ENCODE peak calls at places on chromosomes 1 and 21, in five cellular contexts. Q is neural progenitor cell, O is MM.1S, F is OCI-LY7, R is K562. P is an unnamed sample.

GRCh38 chr1:201930137-201930536 is 16.2 kb downstream of the LMOD1 start:
- DNase-seq in R (no peak), F (no peak), O (no peak), Q (no peak), P (no peak)

GRCh38 chr1:159916240-159917051 is 8.9 kb downstream of the TAGLN2 start:
- DNase-seq in O (no peak), R (no peak), Q (peak; percentile 84), F (no peak), P (no peak)

GRCh38 chr1:218837051-218837450 is 336.6 kb upstream of the LYPLAL1 start:
- DNase-seq in Q (no peak), O (no peak), R (no peak), F (no peak), P (peak; percentile 37)

GRCh38 chr1:170586321-170586855 is 54.4 kb downstream of the GORAB start:
- DNase-seq in F (no peak), Q (peak; percentile 66), O (no peak), R (no peak), P (peak; percentile 6)

GRCh38 chr21:31354604-31355443 is 10.8 kb upstream of the TIAM1 start:
- DNase-seq in Q (no peak), R (no peak), O (no peak), F (no peak), P (no peak)

GRCh38 chr1:209625205-209625549 is 27.0 kb downstream of the LAMB3 start:
- DNase-seq in Q (no peak), F (no peak), O (no peak), R (no peak), P (no peak)

GRCh38 chr1:225754940-225755635 is 22.5 kb upstream of the SRP9 start:
- DNase-seq in F (no peak), R (peak; percentile 35), Q (no peak), O (no peak), P (no peak)

GRCh38 chr1:219125342-219125741 is 48.3 kb upstream of the LYPLAL1 start:
- DNase-seq in F (no peak), Q (no peak), O (no peak), R (no peak), P (no peak)

GRCh38 chr1:39173119-39173994 is 31.1 kb upstream of the MACF1 start:
- DNase-seq in F (no peak), Q (peak; percentile 66), R (no peak), O (no peak), P (no peak)

GRCh38 chr1:216742625-216743024 is 19.4 kb upstream of the ESRRG start:
- DNase-seq in Q (peak; percentile 17), O (peak; percentile 18), R (no peak), F (no peak), P (peak; percentile 49)

GRCh38 chr1:232709339-232709738 is 79.4 kb upstream of the SIPA1L2 start:
- DNase-seq in O (no peak), F (no peak), R (no peak), Q (no peak), P (no peak)

GRCh38 chr1:227922501-227923352 is 25.0 kb downstream of the WNT9A start:
- DNase-seq in O (no peak), F (no peak), R (no peak), Q (peak; percentile 91), P (no peak)

GRCh38 chr1:9825101-9826074 is 1.6 kb upstream of the CLSTN1 start:
- DNase-seq in R (peak; percentile 45), Q (peak; percentile 39), O (no peak), F (no peak), P (peak; percentile 45)

GRCh38 chr1:165490175-165490574 is 45.2 kb upstream of the RXRG start:
- DNase-seq in R (no peak), Q (no peak), O (peak; percentile 5), F (no peak), P (no peak)

GRCh38 chr1:222618001-222618879 is at the start of gene MIA3:
- DNase-seq in R (peak; percentile 96), O (peak; percentile 76), Q (peak; percentile 91), F (peak; percentile 78), P (peak; percentile 67)

GRCh38 chr1:214370585-214370984 is 89.6 kb downstream of the SMYD2 start:
- DNase-seq in O (no peak), Q (no peak), F (no peak), R (no peak), P (peak; percentile 66)

GRCh38 chr1:244241438-244241837 is 190.4 kb downstream of the ZBTB18 start:
- DNase-seq in R (no peak), F (no peak), O (no peak), Q (no peak), P (no peak)

GRCh38 chr1:40161888-40162397 is 756 bp downstream of the RLF start:
- DNase-seq in R (no peak), F (no peak), Q (no peak), O (no peak), P (peak; percentile 56)

GRCh38 chr1:192439373-192440025 is 122.7 kb downstream of the RGS21 start:
- DNase-seq in O (no peak), F (no peak), Q (no peak), R (no peak), P (no peak)

GRCh38 chr1:183147735-183148134 is 38.3 kb upstream of the LAMC2 start:
- DNase-seq in O (no peak), R (no peak), Q (no peak), F (no peak), P (no peak)

GRCh38 chr1:183143576-183144315 is 42.3 kb upstream of the LAMC2 start:
- DNase-seq in Q (no peak), O (no peak), R (no peak), F (no peak), P (no peak)

GRCh38 chr1:183149273-183149672 is 36.8 kb upstream of the LAMC2 start:
- DNase-seq in F (no peak), Q (no peak), R (no peak), O (no peak), P (no peak)

GRCh38 chr1:183148599-183148998 is 37.5 kb upstream of the LAMC2 start:
- DNase-seq in Q (no peak), F (no peak), O (no peak), R (no peak), P (no peak)

DNA sequence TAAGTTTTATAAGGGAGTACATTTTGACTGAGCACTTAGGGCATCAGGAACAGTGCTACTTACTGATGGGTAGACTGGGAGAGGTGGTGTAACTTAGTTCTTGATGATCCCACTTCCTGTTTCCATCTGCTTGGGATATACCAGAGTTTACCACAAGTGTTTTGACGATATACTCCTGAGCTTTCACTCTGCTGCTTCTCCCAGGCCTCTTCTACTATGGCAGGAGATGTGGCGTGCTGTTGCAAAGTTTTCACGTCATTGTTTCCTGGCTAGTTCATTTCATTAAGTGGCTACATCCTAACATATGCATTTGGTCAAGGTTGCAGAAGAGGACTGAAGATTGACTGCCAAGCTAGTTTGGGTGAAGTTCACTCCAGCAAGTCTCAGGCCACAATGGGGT is 41.3 kb upstream of the LAMC2 start:
- DNase-seq in R (no peak), O (no peak), Q (no peak), F (no peak), P (no peak)
- H4K20me1 ChIP-seq in R (no peaks in the 10 kb centered on the region), O (no peaks in the 10 kb centered on the region), Q (no peaks in the 10 kb centered on the region), F (no peaks in the 10 kb centered on the region), P (no peaks in the 10 kb centered on the region)

DNA sequence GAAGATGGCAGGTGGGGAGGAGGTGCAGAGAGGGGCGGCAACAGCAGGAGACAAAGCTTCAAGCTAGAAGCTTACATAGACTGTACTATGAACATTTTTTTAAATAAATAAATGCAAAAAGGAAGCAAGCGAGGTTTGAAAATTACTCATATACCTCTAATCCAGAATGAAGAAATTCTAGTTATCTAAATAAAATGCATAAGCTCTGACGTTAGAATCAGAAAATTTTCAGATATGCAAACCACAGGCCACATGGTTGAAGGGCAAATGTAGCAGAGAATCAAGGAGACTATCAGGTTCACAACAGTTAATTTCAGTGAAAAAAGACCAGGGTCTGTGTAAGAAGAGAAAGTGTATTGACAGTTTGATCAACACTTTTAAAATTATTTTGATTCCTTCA is 54.8 kb downstream of the NRIP1 start:
- DNase-seq in Q (no peak), R (no peak), O (no peak), F (no peak), P (no peak)
- H4K20me1 ChIP-seq in Q (peaks cover 78% of the 10 kb centered on the region), R (no peaks in the 10 kb centered on the region), O (no peaks in the 10 kb centered on the region), F (no peaks in the 10 kb centered on the region), P (no peaks in the 10 kb centered on the region)

DNA sequence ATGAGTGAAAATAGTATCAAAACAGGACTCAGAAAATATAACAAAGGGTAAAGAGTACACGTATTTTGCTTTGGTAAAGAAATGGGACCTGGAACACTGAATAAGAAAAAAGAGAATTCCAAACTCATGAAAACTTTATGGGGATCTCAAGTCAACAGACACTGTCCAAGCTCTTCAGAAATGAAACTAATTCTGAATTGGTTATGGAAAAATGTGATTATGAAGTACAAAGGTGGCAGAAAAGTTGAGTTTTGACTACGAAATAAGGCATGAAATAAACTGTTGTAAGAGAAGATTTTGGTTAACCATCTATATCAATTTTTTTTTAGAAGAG is 8.4 kb downstream of the EGLN1 start:
- DNase-seq in Q (no peak), R (no peak), O (no peak), F (no peak), P (no peak)
- H4K20me1 ChIP-seq in Q (peaks cover 96% of the 10 kb centered on the region), R (peaks cover 27% of the 10 kb centered on the region), O (no peaks in the 10 kb centered on the region), F (peaks cover 22% of the 10 kb centered on the region), P (peaks cover 14% of the 10 kb centered on the region)

DNA sequence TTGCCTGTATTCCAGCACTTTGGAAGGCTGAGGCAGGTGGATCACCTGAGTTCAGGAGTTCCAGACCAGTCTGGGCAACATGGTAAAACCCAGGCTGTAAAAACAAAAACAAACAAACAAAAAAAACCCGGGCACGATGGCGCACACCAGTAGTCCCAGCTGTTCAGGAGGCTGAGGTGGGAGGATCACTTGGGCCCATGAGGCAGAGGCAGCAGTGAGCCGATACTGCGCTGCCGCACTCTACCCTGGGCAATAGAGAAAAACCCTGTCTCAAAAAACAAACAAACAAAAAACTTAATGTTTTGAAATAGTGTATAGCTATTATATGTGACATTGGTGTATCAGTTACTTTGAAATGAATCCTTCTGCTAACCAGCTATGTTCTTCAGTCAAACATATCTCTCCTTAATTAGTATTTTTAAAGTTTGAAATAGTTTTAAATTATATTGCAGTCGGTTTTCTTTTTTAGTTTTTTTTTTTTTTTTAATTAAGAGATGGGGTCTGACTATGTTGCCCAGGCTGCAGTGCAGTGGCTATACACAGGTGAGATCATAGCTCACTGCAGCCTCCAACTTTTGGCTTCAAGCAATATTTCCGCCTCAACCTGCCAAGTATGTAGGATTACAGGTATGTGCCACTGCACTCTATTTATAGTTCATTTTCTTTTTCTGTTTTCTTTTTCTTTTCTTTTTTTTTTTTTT is 11.3 kb downstream of the SPEN start:
- DNase-seq in O (no peak), R (no peak), F (no peak), Q (no peak), P (no peak)
- H4K20me1 ChIP-seq in O (peaks cover 29% of the 10 kb centered on the region), R (peaks cover 4% of the 10 kb centered on the region), F (peaks cover 13% of the 10 kb centered on the region), Q (peaks cover 35% of the 10 kb centered on the region), P (peaks cover 16% of the 10 kb centered on the region)

DNA sequence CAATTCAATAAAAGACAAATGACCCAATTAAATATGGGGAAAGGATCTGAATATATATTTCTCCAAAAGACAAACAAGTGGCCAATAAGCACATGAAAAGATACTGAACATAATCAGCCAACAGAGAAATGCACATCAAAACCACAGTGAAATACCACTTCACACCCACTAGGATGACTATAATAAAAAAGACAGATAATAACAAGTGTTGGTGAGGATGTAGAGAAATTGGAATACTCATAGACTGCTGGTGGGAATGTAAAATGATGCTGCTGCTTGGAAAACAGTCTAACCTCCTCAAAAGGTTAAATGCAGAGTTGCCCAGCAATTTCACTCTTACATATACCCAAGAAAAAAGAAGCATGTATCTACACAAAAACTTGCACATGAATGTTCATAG is 48.9 kb downstream of the PIK3R3 start:
- DNase-seq in O (no peak), R (no peak), F (no peak), Q (no peak), P (no peak)
- H4K20me1 ChIP-seq in O (no peaks in the 10 kb centered on the region), R (no peaks in the 10 kb centered on the region), F (peaks cover 6% of the 10 kb centered on the region), Q (peaks cover 100% of the 10 kb centered on the region), P (peaks cover 6% of the 10 kb centered on the region)

GRCh38 chr1:47442844-47443529 is 5.1 kb downstream of the FOXD2 start:
- DNase-seq in R (no peak), O (no peak), Q (no peak), F (no peak), P (no peak)
- H4K20me1 ChIP-seq in R (peaks cover 2% of the 10 kb centered on the region), O (no peaks in the 10 kb centered on the region), Q (peaks cover 87% of the 10 kb centered on the region), F (no peaks in the 10 kb centered on the region), P (peaks cover 5% of the 10 kb centered on the region)

P was measured in Karpas-422.